ENCODE peak calls at places on chromosomes 4 and X, in five cellular contexts. I, H, Z, J and L are unnamed samples.

GRCh38 chr4:108834167-108834566 is 71.3 kb upstream of the ETNPPL start:
- DNase-seq in J (no peak), Z (no peak), H (no peak), I (no peak), L (no peak)

GRCh38 chr4:120865985-120866384 is 56.5 kb downstream of the PRDM5 start:
- DNase-seq in Z (no peak), J (no peak), H (peak), I (no peak), L (no peak)

GRCh38 chr4:74218201-74218600 is 60.3 kb downstream of the MTHFD2L start:
- DNase-seq in J (no peak), Z (no peak), H (no peak), I (no peak), L (no peak)

GRCh38 chr4:77619408-77619807 is 13.8 kb downstream of the CXCL13 start:
- DNase-seq in Z (no peak), J (no peak), I (no peak), H (no peak), L (no peak)

GRCh38 chr4:106032851-106033286 is 137.6 kb downstream of the NPNT start:
- DNase-seq in H (no peak), J (no peak), Z (no peak), I (no peak), L (no peak)

GRCh38 chrX:9940397-9940796 is 26.8 kb upstream of the CLDN34 start:
- DNase-seq in H (no peak), J (no peak), I (no peak), Z (no peak), L (no peak)

GRCh38 chr4:152166567-152166966 is 369.3 kb downstream of the FBXW7 start:
- DNase-seq in J (no peak), I (peak), H (peak), Z (no peak), L (no peak)

GRCh38 chrX:11351375-11352295 is 58.4 kb downstream of the AMELX start:
- DNase-seq in Z (no peak), J (no peak), I (no peak), H (no peak), L (no peak)

GRCh38 chr4:78779280-78779679 is 3.1 kb downstream of the BMP2K start:
- DNase-seq in J (no peak), Z (no peak), H (no peak), I (no peak), L (no peak)

GRCh38 chrX:133674726-133675470 is 259.6 kb upstream of the GPC4 start:
- DNase-seq in H (peak), Z (no peak), J (no peak), I (peak), L (no peak)

GRCh38 chrX:128891554-128891953 is 631.7 kb downstream of the SMARCA1 start:
- DNase-seq in J (no peak), I (no peak), H (no peak), Z (no peak), L (no peak)

GRCh38 chr4:88761342-88761741 is 63.7 kb upstream of the NAP1L5 start:
- DNase-seq in I (no peak), Z (no peak), J (no peak), H (no peak), L (no peak)

GRCh38 chr4:183402771-183403170 is 41.7 kb upstream of the CDKN2AIP start:
- DNase-seq in I (no peak), Z (no peak), J (no peak), H (no peak), L (no peak)

GRCh38 chr4:142347241-142347640 is 498.9 kb downstream of the INPP4B start:
- DNase-seq in J (no peak), Z (no peak), I (peak), H (no peak), L (no peak)

GRCh38 chr4:102478186-102478585 is 23.0 kb upstream of the NFKB1 start:
- DNase-seq in H (peak), Z (no peak), I (no peak), J (no peak), L (no peak)

GRCh38 chr4:96429657-96430056 is 589.8 kb downstream of the PDHA2 start:
- DNase-seq in Z (no peak), J (no peak), I (no peak), H (no peak), L (no peak)

GRCh38 chr4:74659576-74660411 is 134.5 kb downstream of the BTC start:
- DNase-seq in I (peak), Z (no peak), H (no peak), J (no peak), L (no peak)

GRCh38 chrX:39946822-39947221 is 150.9 kb downstream of the BCOR start:
- DNase-seq in H (no peak), I (no peak), J (no peak), Z (no peak), L (no peak)

GRCh38 chr4:10281996-10282395 is 165.4 kb upstream of the WDR1 start:
- DNase-seq in I (no peak), H (no peak), J (no peak), Z (no peak), L (no peak)

GRCh38 chr4:139562839-139563238 is 6.8 kb upstream of the SETD7 start:
- DNase-seq in H (no peak), Z (no peak), I (no peak), J (no peak), L (no peak)

GRCh38 chr4:139563515-139563914 is 7.5 kb upstream of the SETD7 start:
- DNase-seq in Z (no peak), I (no peak), H (no peak), J (no peak), L (no peak)

GRCh38 chr4:139568206-139568969 is 12.4 kb upstream of the SETD7 start:
- DNase-seq in J (no peak), H (peak), Z (no peak), I (no peak), L (no peak)

GRCh38 chr4:139562067-139562684 is 6.2 kb upstream of the SETD7 start:
- DNase-seq in H (no peak), J (no peak), I (no peak), Z (no peak), L (no peak)

GRCh38 chr4:139564502-139564901 is 8.5 kb upstream of the SETD7 start:
- DNase-seq in Z (no peak), J (no peak), H (peak), I (no peak), L (no peak)
- TF ChIP-seq CTCF in Z (no peak), J (no peak), H (peak), I (no peak), L (peak)

DNA sequence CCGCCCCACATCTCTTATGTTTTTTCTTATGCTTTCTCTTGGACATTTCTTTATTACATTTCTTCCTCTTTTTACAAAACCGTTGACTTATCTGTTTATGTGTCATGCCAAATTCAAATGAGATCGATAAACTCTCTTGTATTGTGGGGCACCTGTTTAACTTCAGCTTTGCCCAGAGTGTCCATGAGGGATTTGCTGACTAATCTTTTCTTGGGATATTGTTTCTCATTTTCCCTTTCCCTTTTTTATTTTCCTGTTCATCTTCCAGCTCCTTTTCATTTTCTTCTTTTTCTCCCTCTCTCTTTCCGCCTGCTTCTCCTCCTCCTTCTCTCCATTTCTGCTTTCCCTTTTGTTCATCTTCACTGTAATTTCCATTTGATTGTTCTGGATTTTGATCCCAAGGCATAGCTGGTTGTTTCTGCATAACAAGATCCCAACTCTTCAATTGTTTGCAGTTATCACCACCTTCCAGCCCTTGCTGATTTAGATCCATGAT is 10.7 kb downstream of the TIMM8A start:
- DNase-seq in I (no peak), Z (no peak), J (no peak), H (no peak), L (no peak)
- TF ChIP-seq CTCF in I (no peak), Z (no peak), J (no peak), H (no peak), L (no peak)

GRCh38 chr4:114383721-114384120 is 214.9 kb upstream of the UGT8 start:
- DNase-seq in J (no peak), H (no peak), I (no peak), Z (no peak), L (no peak)

GRCh38 chr4:114384629-114385028 is 214.0 kb upstream of the UGT8 start:
- DNase-seq in J (no peak), Z (no peak), I (peak), H (peak), L (no peak)

GRCh38 chr4:114385195-114385985 is 213.2 kb upstream of the UGT8 start:
- DNase-seq in I (no peak), H (no peak), Z (no peak), J (no peak), L (no peak)

GRCh38 chr4:114383055-114383454 is 215.6 kb upstream of the UGT8 start:
- DNase-seq in Z (no peak), I (no peak), H (no peak), J (no peak), L (no peak)

GRCh38 chr4:114386637-114387233 is 211.9 kb upstream of the UGT8 start:
- DNase-seq in J (no peak), H (peak), Z (peak), I (peak), L (no peak)
- TF ChIP-seq CTCF in J (peak), H (peak), Z (peak), I (peak), L (peak)

DNA sequence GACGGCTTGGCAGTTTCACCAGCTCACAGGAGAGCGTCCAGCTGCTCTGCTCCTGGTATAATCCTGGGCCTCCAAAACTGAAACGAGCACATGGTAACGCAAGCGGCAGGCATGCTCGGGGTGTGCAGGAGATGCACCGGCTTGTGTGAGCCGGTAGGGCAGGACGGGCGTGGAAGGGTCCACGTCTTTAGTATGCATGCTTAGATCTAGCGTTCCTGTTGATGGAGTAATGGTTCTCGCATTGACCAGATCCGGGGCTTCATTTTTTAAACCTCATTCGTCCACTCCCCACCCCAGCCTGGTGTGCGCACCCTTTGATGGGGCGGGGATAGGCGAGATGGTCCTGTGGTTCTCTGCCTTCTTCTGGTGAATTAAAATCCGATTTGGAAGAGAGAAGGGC is 39.7 kb downstream of the FAM149A start:
- DNase-seq in J (no peak), Z (no peak), H (peak), I (peak), L (no peak)
- TF ChIP-seq CTCF in J (no peak), Z (no peak), H (no peak), I (no peak), L (peak)

GRCh38 chr4:145180298-145181090 is at the start of gene OTUD4:
- DNase-seq in J (peak), H (peak), Z (peak), I (peak), L (peak)
- TF ChIP-seq CTCF in J (peak), H (no peak), Z (peak), I (peak), L (peak)

GRCh38 chrX:71870337-71871098 is 40.1 kb upstream of the NHSL2 start:
- DNase-seq in J (no peak), Z (peak), I (peak), H (peak), L (no peak)
- TF ChIP-seq CTCF in J (no peak), Z (no peak), I (peak), H (peak), L (peak)

GRCh38 chr4:150078996-150079581 is 844 bp downstream of the DCLK2 start:
- DNase-seq in J (peak), H (peak), I (peak), Z (peak), L (no peak)
- TF ChIP-seq CTCF in J (peak), H (no peak), I (peak), Z (no peak), L (no peak)

GRCh38 chrX:74231625-74232024 is 72.4 kb upstream of the ZCCHC13 start:
- DNase-seq in Z (no peak), I (no peak), J (no peak), H (no peak), L (no peak)

GRCh38 chrX:74230094-74230493 is 73.9 kb upstream of the ZCCHC13 start:
- DNase-seq in H (no peak), I (no peak), Z (no peak), J (no peak), L (no peak)

GRCh38 chrX:74238771-74239170 is 65.2 kb upstream of the ZCCHC13 start:
- DNase-seq in Z (no peak), J (no peak), H (no peak), I (no peak), L (no peak)

GRCh38 chrX:74234829-74235228 is 69.2 kb upstream of the ZCCHC13 start:
- DNase-seq in I (no peak), J (no peak), H (no peak), Z (no peak), L (no peak)

GRCh38 chrX:74232859-74233258 is 71.1 kb upstream of the ZCCHC13 start:
- DNase-seq in Z (no peak), H (peak), I (no peak), J (no peak), L (no peak)
- TF ChIP-seq CTCF in Z (no peak), H (no peak), I (no peak), J (no peak), L (peak)